ENCODE peak calls at places on chromosomes 3 and 15, in ten cellular contexts. I is kidney, B is spleen, X is tibial nerve, E is sigmoid colon, Z is tibial artery, H is pancreas, Y is bronchial epithelial cell, J is AG09309, U is cardiac fibroblast. G is an unnamed sample.

GRCh38 chr15:92886229-92886628 is 13.9 kb upstream of the CHD2 start:
- DNase-seq in I (no peak), B (no peak), X (no peak), E (no peak), Z (no peak), H (no peak), Y (peak; percentile 37), J (no peak), U (no peak), G (peak; percentile 29)

GRCh38 chr15:57060799-57061198 is 142.4 kb downstream of the TCF12 start:
- DNase-seq in I (no peak), B (no peak), X (no peak), E (no peak), Z (no peak), H (no peak), Y (peak; percentile 81), J (peak; percentile 8), U (peak; percentile 38), G (peak; percentile 81)

GRCh38 chr15:32743411-32744145 is 25.8 kb downstream of the GREM1 start:
- DNase-seq in I (no peak), B (no peak), X (no peak), E (no peak), Z (no peak), H (no peak), Y (peak; percentile 31), J (no peak), U (peak; percentile 55), G (peak; percentile 63)

GRCh38 chr15:71660501-71660900 is 149.9 kb upstream of the NR2E3 start:
- DNase-seq in I (no peak), B (no peak), X (no peak), E (no peak), Z (no peak), H (no peak), Y (no peak), J (no peak), U (no peak), G (no peak)

GRCh38 chr3:126827121-126827520 is 123.1 kb downstream of the CHCHD6 start:
- DNase-seq in I (no peak), B (no peak), X (no peak), E (no peak), Z (peak; percentile 77), H (no peak), Y (no peak), J (no peak), U (peak; percentile 79), G (peak; percentile 90)

GRCh38 chr15:85178366-85178765 is 196.7 kb downstream of the PDE8A start:
- DNase-seq in I (no peak), B (no peak), X (no peak), E (no peak), Z (no peak), H (no peak), Y (no peak), J (no peak), U (no peak), G (no peak)

GRCh38 chr3:183827809-183828537 is 2.6 kb upstream of the MAP6D1 start:
- DNase-seq in I (no peak), B (peak; percentile 58), X (no peak), E (no peak), Z (no peak), H (no peak), Y (no peak), J (no peak), U (no peak), G (no peak)

GRCh38 chr3:43948013-43948412 is 257.3 kb downstream of the ABHD5 start:
- DNase-seq in I (no peak), B (no peak), X (no peak), E (no peak), Z (no peak), H (no peak), Y (no peak), J (no peak), U (no peak), G (no peak)

GRCh38 chr15:57878573-57878972 is 172.1 kb downstream of the POLR2M start:
- DNase-seq in I (no peak), B (no peak), X (no peak), E (no peak), Z (no peak), H (no peak), Y (peak; percentile 45), J (no peak), U (no peak), G (no peak)

GRCh38 chr3:115217678-115218451 is 70.8 kb upstream of the ZBTB20 start:
- DNase-seq in I (no peak), B (no peak), X (no peak), E (no peak), Z (no peak), H (no peak), Y (peak; percentile 68), J (peak; percentile 31), U (peak; percentile 81), G (peak; percentile 94)

GRCh38 chr3:193930247-193930646 is 205.7 kb upstream of the HES1 start:
- DNase-seq in I (no peak), B (no peak), X (no peak), E (no peak), Z (no peak), H (no peak), Y (peak; percentile 22), J (no peak), U (no peak), G (no peak)

GRCh38 chr15:63195257-63196023 is 6.0 kb downstream of the RAB8B start:
- DNase-seq in I (no peak), B (no peak), X (no peak), E (peak; percentile 71), Z (no peak), H (no peak), Y (no peak), J (no peak), U (no peak), G (peak; percentile 25)
- TF ChIP-seq CTCF in I (no peak), B (no peak), X (no peak), E (no peak), Z (no peak), H (no peak), Y (no peak), J (no peak), U (no peak), G (no peak)

DNA sequence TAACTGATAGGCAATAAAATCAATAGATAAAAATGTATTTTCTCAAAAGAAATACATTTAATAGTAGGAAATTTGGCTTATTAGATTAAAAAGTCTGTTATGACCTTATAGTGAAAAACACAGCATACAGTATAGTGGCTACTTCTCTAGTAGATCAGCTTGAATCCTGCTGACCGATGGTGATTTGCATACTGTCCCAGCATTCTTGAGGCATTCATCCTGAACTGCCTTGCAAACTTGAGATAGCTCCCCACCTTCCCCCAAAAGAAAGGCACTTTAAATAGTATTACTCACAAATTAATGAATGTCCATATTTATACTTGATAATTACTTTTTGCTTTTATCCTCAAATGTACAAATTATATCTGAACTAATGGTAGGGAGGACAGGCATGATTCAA is 6.7 kb downstream of the CHMP2B start:
- DNase-seq in I (no peak), B (no peak), X (no peak), E (no peak), Z (no peak), H (no peak), Y (no peak), J (no peak), U (no peak), G (no peak)
- H3K4me3 ChIP-seq in I (no peak overlapping the region), B (no peak overlapping the region), X (no peak overlapping the region), E (no peak overlapping the region), Z (no peak overlapping the region), H (no peak overlapping the region), Y (no peak overlapping the region), J (no peak overlapping the region), U (no peak overlapping the region), G (no peak overlapping the region)

DNA sequence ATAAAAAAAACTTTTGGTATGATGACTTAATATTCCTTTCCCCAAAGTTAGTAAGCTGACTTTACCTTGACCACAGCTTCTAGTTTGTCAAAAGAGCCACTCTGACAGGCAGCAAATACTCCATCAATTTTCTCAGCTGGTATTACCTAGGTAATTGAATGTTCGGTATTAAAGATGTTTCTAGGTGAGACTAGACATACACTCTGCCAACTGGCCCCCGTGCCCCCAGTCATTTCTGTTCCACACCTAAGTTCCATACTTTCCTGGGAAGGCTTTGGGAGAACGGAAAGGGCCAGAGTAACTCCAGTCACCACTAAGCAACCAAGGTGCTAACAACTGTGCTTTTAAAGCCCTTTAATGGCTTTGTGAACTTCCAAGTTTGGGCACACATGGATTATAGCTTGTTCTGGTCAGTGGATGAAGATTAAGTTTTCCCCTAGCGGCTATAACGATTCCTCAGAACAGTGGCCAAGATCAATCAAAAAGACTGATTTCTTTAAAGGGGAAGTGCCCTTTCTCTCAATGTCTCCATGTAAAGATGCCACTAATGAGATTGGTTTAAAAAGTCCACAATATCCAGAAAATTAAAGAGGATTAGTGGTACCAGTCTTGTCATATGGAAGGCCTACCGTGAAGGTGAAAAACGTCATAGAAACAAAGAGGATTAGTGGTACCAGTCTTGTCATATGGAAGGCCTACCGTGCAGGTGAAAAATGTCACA is 7.0 kb downstream of the EIF4A2 start:
- DNase-seq in I (no peak), B (no peak), X (no peak), E (no peak), Z (no peak), H (no peak), Y (peak; percentile 56), J (no peak), U (peak; percentile 55), G (peak; percentile 67)
- TF ChIP-seq CTCF in I (no peak), B (no peak), X (no peak), E (no peak), Z (no peak), H (no peak), Y (no peak), J (peak; percentile 16), U (no peak), G (peak; percentile 34)

GRCh38 chr3:46884427-46884826 is 6.9 kb downstream of the PTH1R start:
- DNase-seq in I (no peak), B (no peak), X (no peak), E (no peak), Z (no peak), H (no peak), Y (no peak), J (no peak), U (no peak), G (no peak)

GRCh38 chr3:46883252-46884185 is 6.0 kb downstream of the PTH1R start:
- DNase-seq in I (no peak), B (no peak), X (no peak), E (no peak), Z (no peak), H (no peak), Y (no peak), J (no peak), U (peak; percentile 49), G (peak; percentile 14)

GRCh38 chr3:46880884-46881818 is 3.6 kb downstream of the PTH1R start:
- DNase-seq in I (peak; percentile 85), B (no peak), X (no peak), E (no peak), Z (no peak), H (no peak), Y (no peak), J (no peak), U (no peak), G (no peak)

GRCh38 chr3:46882377-46883015 is 5.0 kb downstream of the PTH1R start:
- DNase-seq in I (no peak), B (no peak), X (no peak), E (peak; percentile 77), Z (peak; percentile 44), H (no peak), Y (no peak), J (no peak), U (peak; percentile 56), G (no peak)

DNA sequence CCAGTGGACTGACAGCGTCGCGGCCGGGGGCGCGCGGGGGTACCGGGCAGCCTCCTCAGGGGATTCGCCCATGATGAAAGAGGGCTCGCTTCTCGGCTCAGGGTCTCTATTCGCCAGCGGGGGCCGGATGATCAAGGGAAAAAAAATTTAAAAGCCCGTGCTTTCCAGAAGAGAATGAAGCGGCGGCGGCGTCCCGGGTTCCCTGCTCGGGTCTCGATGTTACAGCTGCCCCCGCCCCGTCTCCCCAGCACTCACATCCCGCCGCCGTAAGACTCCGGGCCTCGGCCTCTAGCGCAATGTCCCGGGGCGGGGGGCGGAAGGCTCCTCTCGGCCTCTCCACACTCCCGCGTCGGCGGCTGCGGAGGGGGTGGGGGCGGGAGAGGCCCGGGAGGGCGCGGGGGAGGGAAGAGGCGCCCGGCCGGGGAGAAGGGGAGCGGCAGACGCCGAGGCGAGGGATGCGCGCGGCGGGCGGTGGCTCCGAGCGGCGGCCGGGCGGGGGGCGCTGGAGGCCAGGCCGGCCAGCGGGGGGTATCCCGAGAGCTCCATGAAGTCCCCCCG is 4.4 kb downstream of the PTH1R start:
- DNase-seq in I (no peak), B (no peak), X (no peak), E (peak; percentile 84), Z (no peak), H (no peak), Y (no peak), J (no peak), U (peak; percentile 34), G (no peak)
- H3K4me3 ChIP-seq in I (peak overlapping the region; percentile 79), B (peak overlapping the region; percentile 42), X (peak overlapping the region; percentile 81), E (peak overlapping the region; percentile 81), Z (peak overlapping the region; percentile 88), H (peak overlapping the region; percentile 35), Y (no peak overlapping the region), J (peak overlapping the region; percentile 44), U (peak overlapping the region; percentile 58), G (peak overlapping the region; percentile 51)